ENCODE peak calls at places on chromosomes 6 and 20, in five cellular contexts. O, U, J, P and Q are unnamed samples.

GRCh38 chr6:109308018-109308492 is 74.2 kb downstream of the CD164 start:
- DNase-seq in O (no peak), U (no peak), J (peak; percentile 23), P (peak; percentile 58), Q (no peak)

GRCh38 chr20:33554914-33555420 is 65.1 kb downstream of the CBFA2T2 start:
- DNase-seq in O (no peak), U (no peak), J (no peak), P (peak; percentile 86), Q (peak; percentile 75)

GRCh38 chr20:4717816-4718215 is 3.9 kb upstream of the PRND start:
- DNase-seq in O (no peak), U (no peak), J (no peak), P (no peak), Q (no peak)

GRCh38 chr6:21935561-21936028 is 342.0 kb downstream of the SOX4 start:
- DNase-seq in O (no peak), U (no peak), J (no peak), P (peak; percentile 51), Q (peak; percentile 44)

GRCh38 chr6:17803409-17803808 is 96.7 kb upstream of the NUP153 start:
- DNase-seq in O (no peak), U (no peak), J (no peak), P (no peak), Q (no peak)

GRCh38 chr6:135606392-135606791 is 108.9 kb upstream of the AHI1 start:
- DNase-seq in O (no peak), U (no peak), J (no peak), P (no peak), Q (no peak)

GRCh38 chr6:162856885-162857284 is 129.1 kb downstream of the PACRG start:
- DNase-seq in O (no peak), U (no peak), J (no peak), P (peak; percentile 27), Q (peak; percentile 89)

GRCh38 chr6:131682427-131682826 is 18.8 kb downstream of the OR2A4 start:
- DNase-seq in O (no peak), U (no peak), J (no peak), P (no peak), Q (no peak)

GRCh38 chr20:60001027-60001567 is 42.9 kb downstream of the CDH26 start:
- DNase-seq in O (no peak), U (no peak), J (no peak), P (no peak), Q (no peak)

GRCh38 chr6:118317581-118318563 is 230.2 kb upstream of the PLN start:
- DNase-seq in O (no peak), U (no peak), J (no peak), P (no peak), Q (no peak)

GRCh38 chr6:5851261-5851757 is 155.4 kb downstream of the NRN1 start:
- DNase-seq in O (no peak), U (no peak), J (no peak), P (no peak), Q (peak; percentile 40)

GRCh38 chr6:51322505-51322904 is 503.8 kb downstream of the TFAP2B start:
- DNase-seq in O (no peak), U (no peak), J (no peak), P (no peak), Q (no peak)

DNA sequence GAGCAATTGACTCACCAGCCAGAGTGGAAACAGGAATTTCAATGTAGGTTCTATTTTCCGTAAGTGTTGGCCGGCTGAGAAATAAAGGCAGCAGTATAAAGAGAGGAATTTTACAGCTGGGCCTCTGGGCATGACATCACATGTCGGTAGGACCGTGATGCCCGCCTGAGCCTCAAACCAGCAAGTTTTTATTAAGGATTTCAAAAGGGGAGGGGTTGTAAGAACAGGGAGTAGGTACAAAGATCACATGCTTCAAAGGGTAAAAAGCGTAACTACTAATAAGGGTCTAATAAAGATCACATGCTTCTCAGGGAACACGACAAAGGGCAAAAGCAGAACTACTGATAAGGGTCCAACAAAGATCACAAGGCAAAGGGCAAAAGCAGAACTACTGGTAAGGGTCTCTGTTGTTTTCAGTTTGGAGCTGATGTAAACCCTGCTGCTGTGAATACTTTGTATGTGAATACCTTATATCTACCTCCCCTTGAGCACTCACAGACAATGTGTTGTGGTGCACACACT is 9.0 kb upstream of the TULP4 start:
- DNase-seq in O (no peak), U (no peak), J (no peak), P (peak; percentile 49), Q (no peak)
- H3K4me1 ChIP-seq in O (no peaks in the 10 kb centered on the region), U (no peaks in the 10 kb centered on the region), J (no peaks in the 10 kb centered on the region), P (peaks cover 33% of the 10 kb centered on the region), Q (no peaks in the 10 kb centered on the region)

GRCh38 chr6:153843420-153843819 is 195.6 kb upstream of the OPRM1 start:
- DNase-seq in O (no peak), U (no peak), J (no peak), P (no peak), Q (no peak)
- H3K27ac ChIP-seq in O (no peak overlapping the region), U (no peak overlapping the region), J (no peak overlapping the region), P (no peak overlapping the region), Q (no peak overlapping the region)

GRCh38 chr6:159490298-159490937 is 202.6 kb downstream of the SOD2 start:
- DNase-seq in O (no peak), U (no peak), J (peak; percentile 49), P (peak; percentile 4), Q (no peak)

GRCh38 chr6:159499034-159499433 is 194.0 kb downstream of the SOD2 start:
- DNase-seq in O (no peak), U (no peak), J (no peak), P (no peak), Q (no peak)

GRCh38 chr6:159493888-159494632 is 199.0 kb downstream of the SOD2 start:
- DNase-seq in O (no peak), U (no peak), J (no peak), P (no peak), Q (no peak)

GRCh38 chr6:159494633-159495023 is 198.4 kb downstream of the SOD2 start:
- DNase-seq in O (no peak), U (no peak), J (no peak), P (no peak), Q (no peak)
- H3K9me3 ChIP-seq in O (peaks cover 4% of the 10 kb centered on the region), U (no peaks in the 10 kb centered on the region), J (peaks cover 13% of the 10 kb centered on the region), P (no peaks in the 10 kb centered on the region), Q (no peaks in the 10 kb centered on the region)

GRCh38 chr6:7313505-7314165 is 636 bp upstream of the SSR1 start:
- DNase-seq in O (no peak), U (peak; percentile 19), J (no peak), P (no peak), Q (no peak)

GRCh38 chr6:7312616-7313504 is at the start of gene SSR1:
- DNase-seq in O (peak; percentile 97), U (peak; percentile 96), J (peak; percentile 95), P (peak; percentile 96), Q (peak; percentile 98)

GRCh38 chr6:7311920-7312615 is 931 bp downstream of the SSR1 start:
- DNase-seq in O (no peak), U (no peak), J (no peak), P (peak; percentile 40), Q (peak; percentile 2)

GRCh38 chr6:7315684-7316366 is 2.8 kb upstream of the SSR1 start:
- DNase-seq in O (no peak), U (no peak), J (no peak), P (no peak), Q (no peak)

DNA sequence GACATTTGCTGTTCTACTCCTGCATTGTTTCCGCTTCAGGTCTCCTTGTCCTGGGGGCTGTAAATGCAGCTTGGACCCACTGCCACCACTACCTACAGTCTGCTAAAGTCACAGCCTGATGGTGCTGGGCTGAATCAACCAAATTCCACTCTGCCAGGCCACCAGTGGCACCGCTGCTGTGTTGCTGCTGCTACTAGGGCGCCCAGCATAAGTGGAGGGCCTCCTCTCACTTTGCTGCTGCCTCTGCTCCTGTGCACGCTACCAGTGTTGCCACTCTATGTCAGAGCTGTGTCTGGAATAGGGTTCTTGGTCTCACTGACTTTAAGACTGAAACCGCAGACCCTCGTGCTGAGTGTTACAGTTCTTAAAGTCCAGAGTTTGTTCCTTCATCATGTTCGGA is 1.4 kb upstream of the SSR1 start:
- DNase-seq in O (no peak), U (no peak), J (no peak), P (no peak), Q (no peak)
- H3K4me1 ChIP-seq in O (peaks cover 5% of the 10 kb centered on the region), U (peaks cover 10% of the 10 kb centered on the region), J (peaks cover 32% of the 10 kb centered on the region), P (peaks cover 12% of the 10 kb centered on the region), Q (peaks cover 11% of the 10 kb centered on the region)

DNA sequence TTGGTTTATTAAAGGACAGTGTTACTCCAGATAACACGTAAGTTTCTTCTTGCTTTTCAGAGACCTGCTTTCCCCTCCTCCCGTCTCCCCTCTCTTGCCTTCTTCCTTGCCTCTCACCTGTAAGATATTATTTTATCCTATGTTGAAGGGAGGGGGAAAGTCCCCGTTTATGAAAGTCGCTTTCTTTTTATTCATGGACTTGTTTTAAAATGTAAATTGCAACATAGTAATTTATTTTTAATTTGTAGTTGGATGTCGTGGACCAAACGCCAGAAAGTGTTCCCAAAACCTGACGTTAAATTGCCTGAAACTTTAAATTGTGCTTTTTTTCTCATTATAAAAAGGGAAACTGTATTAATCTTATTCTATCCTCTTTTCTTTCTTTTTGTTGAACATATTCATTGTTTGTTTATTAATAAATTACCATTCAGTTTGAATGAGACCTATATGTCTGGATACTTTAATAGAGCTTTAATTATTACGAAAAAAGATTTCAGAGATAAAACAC is 2.7 kb downstream of the FOXC1 start:
- DNase-seq in O (no peak), U (no peak), J (no peak), P (peak; percentile 32), Q (no peak)
- H3K27ac ChIP-seq in O (peak overlapping the region; percentile 67), U (peak overlapping the region; percentile 11), J (peak overlapping the region; percentile 89), P (peak overlapping the region; percentile 87), Q (no peak overlapping the region)

GRCh38 chr6:164410017-164410416 is 899.4 kb downstream of the C6orf118 start:
- DNase-seq in O (no peak), U (no peak), J (no peak), P (no peak), Q (no peak)
- H3K9me3 ChIP-seq in O (no peaks in the 10 kb centered on the region), U (no peaks in the 10 kb centered on the region), J (no peaks in the 10 kb centered on the region), P (peaks cover 29% of the 10 kb centered on the region), Q (no peaks in the 10 kb centered on the region)